ENCODE peak calls at places on chromosomes 2 and 18, in four cellular contexts. U, D, M and Q are unnamed samples.

GRCh38 chr2:217293607-217294006 is 433.7 kb upstream of the TNP1 start:
- DNase-seq in U (no peak), D (no peak), M (no peak), Q (no peak)

GRCh38 chr18:65298422-65298821 is 452.4 kb upstream of the CDH7 start:
- DNase-seq in U (no peak), D (no peak), M (no peak), Q (no peak)

GRCh38 chr18:21704603-21705364 is at the start of gene ABHD3:
- DNase-seq in U (peak; percentile 95), D (peak; percentile 98), M (peak; percentile 96), Q (peak; percentile 31)

GRCh38 chr2:240963376-240964220 is 34.8 kb upstream of the SNED1 start:
- DNase-seq in U (no peak), D (no peak), M (no peak), Q (no peak)

GRCh38 chr2:240992572-240993291 is 5.7 kb upstream of the SNED1 start:
- DNase-seq in U (no peak), D (no peak), M (no peak), Q (no peak)

GRCh38 chr2:128714285-128714684 is 395.6 kb upstream of the HS6ST1 start:
- DNase-seq in U (no peak), D (no peak), M (no peak), Q (no peak)

GRCh38 chr2:27724905-27725693 is 46.4 kb upstream of the MRPL33 start:
- DNase-seq in U (peak; percentile 17), D (peak; percentile 59), M (no peak), Q (no peak)

GRCh38 chr2:120014231-120014990 is 1.5 kb downstream of the EPB41L5 start:
- DNase-seq in U (peak; percentile 21), D (no peak), M (no peak), Q (no peak)

GRCh38 chr2:3189076-3189591 is 188.5 kb downstream of the EIPR1 start:
- DNase-seq in U (no peak), D (no peak), M (no peak), Q (no peak)

GRCh38 chr2:73812635-73813034 is 16.1 kb upstream of the STAMBP start:
- DNase-seq in U (no peak), D (no peak), M (no peak), Q (no peak)

GRCh38 chr2:239561448-239562001 is 160.7 kb upstream of the HDAC4 start:
- DNase-seq in U (no peak), D (peak; percentile 61), M (no peak), Q (no peak)

GRCh38 chr2:222424729-222425671 is 657 bp downstream of the SGPP2 start:
- DNase-seq in U (peak; percentile 44), D (peak; percentile 32), M (no peak), Q (no peak)

GRCh38 chr18:79026491-79026890 is 42.7 kb upstream of the ATP9B start:
- DNase-seq in U (peak; percentile 45), D (no peak), M (no peak), Q (no peak)

GRCh38 chr18:76416935-76417334 is 78.1 kb downstream of the ZNF516 start:
- DNase-seq in U (no peak), D (no peak), M (no peak), Q (no peak)

GRCh38 chr18:65704051-65704450 is 46.8 kb upstream of the CDH7 start:
- DNase-seq in U (no peak), D (no peak), M (no peak), Q (no peak)

GRCh38 chr2:225019100-225019499 is 23.2 kb downstream of the DOCK10 start:
- DNase-seq in U (no peak), D (no peak), M (no peak), Q (no peak)

GRCh38 chr2:63658176-63658968 is 69.6 kb downstream of the MDH1 start:
- DNase-seq in U (no peak), D (no peak), M (no peak), Q (no peak)

GRCh38 chr2:23503682-23504081 is 118.7 kb downstream of the KLHL29 start:
- DNase-seq in U (no peak), D (no peak), M (no peak), Q (no peak)

GRCh38 chr2:231710751-231711676 is 2.7 kb downstream of the PTMA start:
- DNase-seq in U (peak; percentile 58), D (peak; percentile 55), M (peak; percentile 33), Q (no peak)

GRCh38 chr2:218392891-218393462 is 6.7 kb upstream of the CTDSP1 start:
- DNase-seq in U (no peak), D (peak; percentile 4), M (no peak), Q (no peak)

GRCh38 chr2:209476367-209477191 is 52.7 kb downstream of the MAP2 start:
- DNase-seq in U (no peak), D (peak; percentile 43), M (no peak), Q (no peak)

GRCh38 chr2:95525294-95526035 is 40.9 kb upstream of the TRIM43B start:
- DNase-seq in U (no peak), D (no peak), M (no peak), Q (no peak)

GRCh38 chr2:127080941-127081769 is 25.8 kb downstream of the BIN1 start:
- DNase-seq in U (no peak), D (no peak), M (peak; percentile 19), Q (no peak)

GRCh38 chr2:133972786-133973185 is 281.1 kb upstream of the MGAT5 start:
- DNase-seq in U (no peak), D (no peak), M (no peak), Q (peak; percentile 23)

GRCh38 chr2:152038451-152038958 is 60.3 kb downstream of the CACNB4 start:
- DNase-seq in U (no peak), D (no peak), M (no peak), Q (no peak)

GRCh38 chr2:102187191-102188150 is 648 bp downstream of the IL1RL2 start:
- DNase-seq in U (no peak), D (peak; percentile 30), M (no peak), Q (no peak)

GRCh38 chr2:31980674-31981356 is 30.0 kb downstream of the MEMO1 start:
- DNase-seq in U (peak; percentile 9), D (peak; percentile 38), M (peak; percentile 53), Q (no peak)

GRCh38 chr2:31979966-31980365 is 30.8 kb downstream of the MEMO1 start:
- DNase-seq in U (no peak), D (no peak), M (no peak), Q (no peak)

GRCh38 chr2:31978998-31979397 is 31.8 kb downstream of the MEMO1 start:
- DNase-seq in U (no peak), D (no peak), M (no peak), Q (no peak)

GRCh38 chr2:31973665-31974064 is 37.1 kb downstream of the MEMO1 start:
- DNase-seq in U (no peak), D (no peak), M (no peak), Q (no peak)

GRCh38 chr2:31978436-31978835 is 32.4 kb downstream of the MEMO1 start:
- DNase-seq in U (no peak), D (no peak), M (no peak), Q (no peak)
- H3K4me3 ChIP-seq in U (no peak overlapping the region), D (no peak overlapping the region), M (no peak overlapping the region), Q (no peak overlapping the region)

GRCh38 chr2:34112161-34112560 is 513.1 kb upstream of the FAM98A start:
- DNase-seq in U (no peak), D (no peak), M (no peak), Q (no peak)
- TF ChIP-seq CTCF in U (no peak), D (no peak), M (no peak), Q (no peak)

GRCh38 chr2:223599646-223600009 is 2.5 kb downstream of the SCG2 start:
- DNase-seq in U (no peak), D (no peak), M (no peak), Q (no peak)

GRCh38 chr2:223604231-223604630 is 2.1 kb upstream of the SCG2 start:
- DNase-seq in U (no peak), D (no peak), M (no peak), Q (no peak)

GRCh38 chr2:223601932-223602676 is at the start of gene SCG2:
- DNase-seq in U (peak; percentile 85), D (peak; percentile 93), M (no peak), Q (peak; percentile 60)

GRCh38 chr2:223600056-223600455 is 2.1 kb downstream of the SCG2 start:
- DNase-seq in U (no peak), D (no peak), M (no peak), Q (no peak)

DNA sequence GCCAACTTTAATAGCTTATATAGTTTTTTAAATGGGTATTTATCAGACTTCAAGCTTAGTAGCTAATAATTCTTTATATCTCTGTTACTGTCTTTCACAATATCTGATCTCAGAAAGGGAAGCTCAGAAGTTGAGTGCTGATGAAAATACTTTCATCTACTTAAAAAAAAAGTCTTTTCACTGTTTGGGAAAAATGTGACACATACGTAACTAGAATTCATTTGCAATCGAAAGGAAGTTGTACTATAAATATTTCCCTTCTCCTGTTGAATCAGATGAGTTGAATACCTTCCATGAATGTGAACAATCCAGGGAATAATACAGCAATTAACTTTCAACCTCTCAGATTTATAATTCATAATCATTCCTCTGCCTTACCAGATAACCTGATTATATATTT is 811 bp upstream of the SCG2 start:
- DNase-seq in U (no peak), D (no peak), M (no peak), Q (no peak)
- H3K4me3 ChIP-seq in U (no peak overlapping the region), D (no peak overlapping the region), M (no peak overlapping the region), Q (no peak overlapping the region)

GRCh38 chr18:73696171-73696570 is 451.5 kb downstream of the FBXO15 start:
- DNase-seq in U (no peak), D (no peak), M (no peak), Q (no peak)

GRCh38 chr18:73693091-73693490 is 454.5 kb downstream of the FBXO15 start:
- DNase-seq in U (no peak), D (no peak), M (no peak), Q (no peak)

GRCh38 chr18:73691624-73692023 is 456.0 kb downstream of the FBXO15 start:
- DNase-seq in U (no peak), D (no peak), M (no peak), Q (no peak)

DNA sequence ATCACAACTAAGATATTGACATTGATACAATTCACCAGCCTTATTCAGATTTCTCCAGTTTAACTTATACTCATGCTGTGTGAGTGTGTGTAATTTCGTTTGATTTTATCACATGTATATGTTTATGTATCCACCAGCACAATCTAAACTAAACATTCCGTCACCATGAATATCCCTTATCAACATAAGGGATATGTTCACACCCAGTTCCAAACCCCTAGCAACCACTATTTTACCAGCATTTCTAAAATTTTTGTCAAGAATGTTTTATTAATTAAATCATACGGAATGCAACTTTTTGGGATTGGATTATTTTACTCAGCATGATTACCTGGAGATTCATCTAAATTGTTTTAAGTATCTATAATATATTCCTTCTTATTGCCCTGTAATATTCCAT is 450.2 kb downstream of the FBXO15 start:
- DNase-seq in U (no peak), D (no peak), M (no peak), Q (no peak)
- TF ChIP-seq CTCF in U (no peak), D (no peak), M (no peak), Q (no peak)

DNA sequence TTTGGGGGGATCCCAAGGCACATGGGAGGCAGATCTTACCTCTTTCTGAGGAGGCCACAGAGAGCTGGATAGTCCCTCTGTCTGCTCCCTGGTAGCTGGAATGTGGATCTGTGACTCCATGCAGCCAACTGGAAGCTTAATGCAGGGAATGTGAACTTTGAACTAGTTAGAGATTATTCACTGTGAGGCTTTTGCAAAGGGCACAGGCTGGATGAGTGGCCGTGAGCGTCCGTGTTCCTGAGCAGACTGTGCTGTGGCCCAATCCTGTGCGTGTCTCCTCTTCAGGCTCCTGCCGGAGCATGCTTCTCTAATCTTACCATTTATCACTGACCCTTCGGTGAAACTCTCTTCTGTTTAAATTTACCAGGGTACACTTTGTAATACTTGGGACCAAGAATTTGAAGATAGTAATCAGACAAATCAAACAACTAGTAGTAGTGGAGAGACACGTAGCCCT is 187.6 kb downstream of the PTPRM start:
- DNase-seq in U (peak; percentile 50), D (peak; percentile 73), M (no peak), Q (no peak)
- H3K4me3 ChIP-seq in U (no peak overlapping the region), D (no peak overlapping the region), M (no peak overlapping the region), Q (no peak overlapping the region)